ENCODE peak calls at places on chromosomes 16 and 17, in four cellular contexts. F is AG09309, A is progenitor cell of endocrine pancreas, L is nephron progenitor cell. T is an unnamed sample.

GRCh38 chr16:69938981-69939820 is 11.9 kb upstream of the CLEC18A start:
- DNase-seq in F (no peak), A (no peak), L (no peak), T (no peak)

GRCh38 chr17:57004944-57005579 is 27.1 kb downstream of the SCPEP1 start:
- DNase-seq in F (no peak), A (no peak), L (no peak), T (no peak)

GRCh38 chr16:68992521-68992920 is 112.9 kb upstream of the HAS3 start:
- DNase-seq in F (peak), A (no peak), L (no peak), T (no peak)

GRCh38 chr17:82666931-82667667 is 18.9 kb upstream of the WDR45B start:
- DNase-seq in F (no peak), A (no peak), L (no peak), T (no peak)

GRCh38 chr17:75457047-75457654 is 716 bp downstream of the TMEM94 start:
- DNase-seq in F (no peak), A (no peak), L (peak), T (no peak)

GRCh38 chr17:74012465-74012864 is 191.0 kb upstream of the RPL38 start:
- DNase-seq in F (no peak), A (no peak), L (no peak), T (no peak)

GRCh38 chr17:32491371-32492280 is 4.8 kb downstream of the CDK5R1 start:
- DNase-seq in F (no peak), A (no peak), L (no peak), T (no peak)

GRCh38 chr17:29112780-29113295 is 67.4 kb downstream of the MYO18A start:
- DNase-seq in F (no peak), A (no peak), L (no peak), T (peak)

GRCh38 chr16:15597822-15598647 is 44.9 kb downstream of the MARF1 start:
- DNase-seq in F (no peak), A (no peak), L (no peak), T (no peak)

GRCh38 chr17:40301315-40301714 is 7.7 kb upstream of the RARA start:
- DNase-seq in F (no peak), A (no peak), L (no peak), T (no peak)

GRCh38 chr17:13825526-13826040 is 223.9 kb upstream of the HS3ST3A1 start:
- DNase-seq in F (no peak), A (no peak), L (no peak), T (no peak)

GRCh38 chr17:21302711-21303425 is 18.4 kb downstream of the MAP2K3 start:
- DNase-seq in F (no peak), A (no peak), L (no peak), T (no peak)

GRCh38 chr16:88062341-88062861 is 111.2 kb downstream of the BANP start:
- DNase-seq in F (peak), A (no peak), L (peak), T (peak)

GRCh38 chr16:75471723-75472634 is 7.5 kb upstream of the TMEM170A start:
- DNase-seq in F (peak), A (peak), L (peak), T (peak)

GRCh38 chr17:31649302-31649701 is 209.7 kb downstream of the COPRS start:
- DNase-seq in F (no peak), A (no peak), L (no peak), T (no peak)

GRCh38 chr16:52573365-52574104 is 26.6 kb upstream of the TOX3 start:
- DNase-seq in F (no peak), A (no peak), L (no peak), T (no peak)

GRCh38 chr16:69108069-69108904 is 2.8 kb downstream of the HAS3 start:
- DNase-seq in F (no peak), A (no peak), L (peak), T (no peak)

GRCh38 chr16:56643080-56643778 is 4.8 kb downstream of the MT1A start:
- DNase-seq in F (no peak), A (no peak), L (peak), T (no peak)

GRCh38 chr16:23987443-23987842 is 151.7 kb downstream of the PRKCB start:
- DNase-seq in F (no peak), A (no peak), L (no peak), T (no peak)

GRCh38 chr17:59427996-59428395 is 96.5 kb downstream of the YPEL2 start:
- DNase-seq in F (no peak), A (no peak), L (no peak), T (no peak)

GRCh38 chr16:74257061-74257460 is 39.6 kb upstream of the PSMD7 start:
- DNase-seq in F (no peak), A (no peak), L (no peak), T (no peak)

GRCh38 chr16:12900599-12901203 is 697 bp upstream of the SHISA9 start:
- DNase-seq in F (no peak), A (no peak), L (peak), T (no peak)

GRCh38 chr16:80994451-80994850 is 12.2 kb downstream of the CMC2 start:
- DNase-seq in F (no peak), A (no peak), L (no peak), T (no peak)

GRCh38 chr16:83482545-83483162 is 325.1 kb upstream of the HSBP1 start:
- DNase-seq in F (no peak), A (no peak), L (no peak), T (no peak)

GRCh38 chr16:28823291-28823718 is 506 bp downstream of the ATXN2L start:
- DNase-seq in F (no peak), A (peak), L (peak), T (no peak)

GRCh38 chr16:50498756-50499155 is 49.4 kb upstream of the NKD1 start:
- DNase-seq in F (no peak), A (no peak), L (no peak), T (no peak)

GRCh38 chr17:17032131-17032692 is 10.0 kb upstream of the MPRIP start:
- DNase-seq in F (peak), A (no peak), L (no peak), T (peak)

GRCh38 chr16:1545044-1545736 is 11.7 kb downstream of the TMEM204 start:
- DNase-seq in F (no peak), A (no peak), L (no peak), T (no peak)

GRCh38 chr16:23072769-23073549 is 76.3 kb downstream of the USP31 start:
- DNase-seq in F (no peak), A (no peak), L (no peak), T (no peak)

GRCh38 chr17:16381496-16381820 is 567 bp downstream of the UBB start:
- DNase-seq in F (no peak), A (no peak), L (no peak), T (no peak)

GRCh38 chr17:8176197-8176940 is at the start of gene TMEM107:
- DNase-seq in F (no peak), A (peak), L (peak), T (no peak)
- TF ChIP-seq CTCF in F (no peak), A (no peak), L (no peak), T (peak)

GRCh38 chr17:50636145-50636803 is 1.6 kb downstream of the ABCC3 start:
- DNase-seq in F (no peak), A (no peak), L (no peak), T (no peak)

GRCh38 chr17:50633683-50634082 is 998 bp upstream of the ABCC3 start:
- DNase-seq in F (no peak), A (no peak), L (no peak), T (no peak)

GRCh38 chr17:50635720-50636144 is 1.1 kb downstream of the ABCC3 start:
- DNase-seq in F (no peak), A (no peak), L (no peak), T (no peak)

GRCh38 chr17:50634123-50634914 is at the start of gene ABCC3:
- DNase-seq in F (peak), A (no peak), L (peak), T (no peak)

DNA sequence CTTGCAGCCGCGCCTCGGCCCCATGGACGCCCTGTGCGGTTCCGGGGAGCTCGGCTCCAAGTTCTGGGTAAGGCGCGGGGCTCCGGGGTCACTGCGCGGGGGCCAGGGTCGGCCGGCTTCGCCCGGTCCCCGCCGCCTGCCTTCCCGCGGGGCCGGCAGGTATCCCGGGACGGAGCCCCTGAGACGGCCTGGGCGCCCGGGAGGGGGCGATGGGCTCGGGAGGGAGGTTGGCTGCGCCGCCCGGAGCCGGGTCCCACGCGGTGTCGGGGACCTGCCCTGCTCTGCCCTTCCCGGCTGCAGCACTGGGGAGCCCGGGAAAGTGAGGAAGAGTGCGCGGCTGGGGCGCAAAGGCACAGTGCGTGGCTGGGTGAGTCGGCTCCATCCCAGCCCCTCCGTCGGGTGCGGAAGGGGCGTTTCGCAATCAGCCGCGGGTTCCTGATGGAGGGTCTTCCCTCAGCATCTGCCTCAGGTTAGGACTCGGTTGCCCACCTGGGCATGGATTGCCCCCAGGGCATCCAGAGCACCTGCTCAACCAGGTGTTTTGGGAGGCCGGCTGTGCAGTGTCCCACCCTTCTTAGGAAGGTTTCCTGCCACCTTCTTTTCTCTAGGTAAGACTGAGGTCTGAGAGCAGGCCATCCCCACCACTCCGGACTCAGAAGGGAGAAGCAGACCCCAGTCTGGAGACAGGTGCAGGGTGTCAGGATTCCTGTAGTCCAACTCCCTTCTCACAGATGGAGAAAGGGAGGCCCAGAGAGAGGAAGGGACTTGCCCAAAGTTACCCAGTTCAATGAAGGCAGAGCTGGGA is 436 bp downstream of the ABCC3 start:
- DNase-seq in F (no peak), A (no peak), L (peak), T (no peak)
- TF ChIP-seq CTCF in F (no peak), A (peak), L (no peak), T (no peak)

GRCh38 chr17:4499431-4500187 is 928 bp downstream of the SPNS2 start:
- DNase-seq in F (no peak), A (no peak), L (peak), T (no peak)

GRCh38 chr17:4500188-4500565 is 1.5 kb downstream of the SPNS2 start:
- DNase-seq in F (no peak), A (no peak), L (no peak), T (no peak)

GRCh38 chr17:4497101-4497824 is 1.4 kb upstream of the SPNS2 start:
- DNase-seq in F (no peak), A (no peak), L (no peak), T (no peak)

GRCh38 chr17:4501295-4501949 is 2.7 kb downstream of the SPNS2 start:
- DNase-seq in F (no peak), A (no peak), L (no peak), T (no peak)

GRCh38 chr17:4498461-4499397 is at the start of gene SPNS2:
- DNase-seq in F (no peak), A (peak), L (peak), T (no peak)
- TF ChIP-seq CTCF in F (no peak), A (no peak), L (no peak), T (no peak)

GRCh38 chr17:63436523-63437110 is 9.5 kb downstream of the CYB561 start:
- DNase-seq in F (no peak), A (no peak), L (no peak), T (no peak)
- TF ChIP-seq CTCF in F (peak), A (no peak), L (no peak), T (no peak)

GRCh38 chr17:43998552-43998951 is 5.9 kb upstream of the NAGS start:
- DNase-seq in F (peak), A (no peak), L (no peak), T (no peak)

GRCh38 chr17:43999024-43999423 is 5.4 kb upstream of the NAGS start:
- DNase-seq in F (no peak), A (no peak), L (no peak), T (no peak)

GRCh38 chr17:43992641-43993040 is 11.8 kb upstream of the NAGS start:
- DNase-seq in F (no peak), A (no peak), L (no peak), T (no peak)

GRCh38 chr17:43994272-43995149 is 9.9 kb upstream of the NAGS start:
- DNase-seq in F (no peak), A (peak), L (peak), T (peak)

DNA sequence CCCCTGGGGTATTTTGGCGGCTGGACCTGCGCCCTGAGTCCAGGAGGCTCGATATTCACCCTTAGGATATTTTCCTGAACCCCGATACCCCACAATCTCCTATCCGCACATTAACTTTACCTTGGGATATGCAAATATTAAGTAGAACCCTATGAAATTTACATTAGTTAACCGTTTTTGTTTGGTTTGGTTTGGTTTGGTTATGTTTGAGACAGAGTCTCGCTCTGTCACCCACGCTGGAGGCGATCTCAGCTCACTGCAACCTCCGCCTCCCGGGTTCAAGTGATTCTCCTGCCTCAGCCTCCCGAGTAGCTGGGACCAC is 9.3 kb upstream of the NAGS start:
- DNase-seq in F (no peak), A (no peak), L (no peak), T (no peak)
- TF ChIP-seq CTCF in F (no peak), A (no peak), L (peak), T (no peak)

GRCh38 chr17:45096926-45097325 is 35.4 kb downstream of the PLCD3 start:
- DNase-seq in F (no peak), A (no peak), L (no peak), T (no peak)

GRCh38 chr17:45098081-45098868 is 34.0 kb downstream of the PLCD3 start:
- DNase-seq in F (no peak), A (no peak), L (no peak), T (no peak)

GRCh38 chr17:45098869-45099616 is 33.3 kb downstream of the PLCD3 start:
- DNase-seq in F (no peak), A (peak), L (peak), T (peak)

GRCh38 chr17:45093444-45094110 is 32.5 kb downstream of the NMT1 start:
- DNase-seq in F (no peak), A (no peak), L (no peak), T (no peak)

GRCh38 chr17:45096141-45096540 is 35.0 kb downstream of the NMT1 start:
- DNase-seq in F (no peak), A (no peak), L (no peak), T (no peak)
- TF ChIP-seq CTCF in F (peak), A (peak), L (peak), T (peak)

T was measured in AG09319.